ENCODE peak calls at places on chromosome 2, in nine cellular contexts. Y, Z, L, D, N, T, K, R and V are unnamed samples.

GRCh38 chr2:190069936-190070696 is 7.6 kb upstream of the MSTN start:
- DNase-seq in K (peak), N (peak), Z (no peak), R (peak), T (peak), D (peak), Y (peak), L (peak), V (peak)

GRCh38 chr2:150472122-150472899 is 15.2 kb downstream of the RND3 start:
- DNase-seq in D (no peak), K (peak), Y (peak), N (no peak), Z (no peak), R (peak), L (peak), T (no peak), V (peak)

GRCh38 chr2:203394519-203395227 is 66.5 kb downstream of the ABI2 start:
- DNase-seq in Z (no peak), R (no peak), L (no peak), D (no peak), T (no peak), N (no peak), K (no peak), Y (no peak), V (no peak)

GRCh38 chr2:173287594-173287993 is 67.1 kb upstream of the CDCA7 start:
- DNase-seq in T (no peak), L (no peak), Y (no peak), D (no peak), N (no peak), Z (no peak), R (no peak), K (no peak), V (no peak)

GRCh38 chr2:106269591-106270291 is 75.6 kb upstream of the UXS1 start:
- DNase-seq in T (peak), Y (peak), D (no peak), L (peak), Z (no peak), N (no peak), K (no peak), R (peak), V (peak)

GRCh38 chr2:172234716-172235661 is 132.3 kb upstream of the DLX2 start:
- DNase-seq in D (peak), K (no peak), Y (no peak), R (no peak), T (no peak), L (no peak), Z (peak), N (no peak), V (peak)

GRCh38 chr2:109612991-109613921 is 510 bp downstream of the SEPTIN10 start:
- DNase-seq in Y (peak), Z (no peak), D (no peak), N (no peak), L (no peak), R (no peak), K (peak), T (peak), V (peak)

GRCh38 chr2:94875064-94875819 is 4.0 kb downstream of the TEKT4 start:
- DNase-seq in Y (no peak), Z (no peak), L (no peak), T (no peak), K (no peak), D (no peak), R (no peak), N (no peak), V (no peak)

GRCh38 chr2:74205586-74205985 is 7.2 kb downstream of the MTHFD2 start:
- DNase-seq in R (no peak), T (peak), D (peak), Z (no peak), L (peak), N (no peak), Y (peak), K (no peak), V (peak)

GRCh38 chr2:179860255-179861026 is 971 bp downstream of the ZNF385B start:
- DNase-seq in K (no peak), R (peak), D (no peak), Z (no peak), T (no peak), N (no peak), Y (no peak), L (peak), V (no peak)

GRCh38 chr2:215622836-215623235 is 187.0 kb upstream of the FN1 start:
- DNase-seq in T (no peak), Z (no peak), L (no peak), D (no peak), R (no peak), Y (no peak), K (no peak), N (no peak), V (no peak)

GRCh38 chr2:75491129-75491753 is 69.5 kb downstream of the EVA1A start:
- DNase-seq in K (peak), N (no peak), Y (no peak), D (no peak), R (no peak), Z (no peak), L (no peak), T (no peak), V (no peak)

GRCh38 chr2:181573140-181573736 is 83.7 kb downstream of the CERKL start:
- DNase-seq in Z (no peak), N (no peak), L (peak), K (peak), D (peak), R (no peak), Y (peak), T (no peak), V (no peak)

GRCh38 chr2:216601632-216602409 is 31.4 kb upstream of the IGFBP2 start:
- DNase-seq in Y (peak), K (no peak), T (no peak), L (no peak), Z (no peak), N (no peak), D (no peak), R (no peak), V (no peak)

GRCh38 chr2:174009488-174010223 is 44.5 kb upstream of the SP3 start:
- DNase-seq in Y (peak), L (no peak), N (no peak), T (no peak), Z (no peak), D (no peak), K (no peak), R (no peak), V (no peak)

GRCh38 chr2:217695033-217695520 is 307.7 kb downstream of the TNS1 start:
- DNase-seq in N (peak), D (no peak), Y (peak), T (peak), Z (no peak), L (peak), K (peak), R (no peak), V (peak)

GRCh38 chr2:118307864-118308263 is 219.6 kb downstream of the INSIG2 start:
- DNase-seq in R (no peak), N (no peak), T (no peak), Y (no peak), Z (no peak), D (no peak), L (no peak), K (no peak), V (no peak)

GRCh38 chr2:118310016-118310877 is 222.0 kb downstream of the INSIG2 start:
- DNase-seq in Z (peak), K (peak), D (no peak), L (peak), R (no peak), Y (peak), T (no peak), N (no peak), V (no peak)

GRCh38 chr2:118309201-118310015 is 221.1 kb downstream of the INSIG2 start:
- DNase-seq in K (no peak), T (no peak), D (no peak), L (no peak), R (no peak), Y (no peak), N (no peak), Z (no peak), V (no peak)

GRCh38 chr2:118312963-118313756 is 224.9 kb downstream of the INSIG2 start:
- DNase-seq in L (no peak), T (no peak), Z (no peak), N (no peak), Y (no peak), K (no peak), D (no peak), R (no peak), V (no peak)

DNA sequence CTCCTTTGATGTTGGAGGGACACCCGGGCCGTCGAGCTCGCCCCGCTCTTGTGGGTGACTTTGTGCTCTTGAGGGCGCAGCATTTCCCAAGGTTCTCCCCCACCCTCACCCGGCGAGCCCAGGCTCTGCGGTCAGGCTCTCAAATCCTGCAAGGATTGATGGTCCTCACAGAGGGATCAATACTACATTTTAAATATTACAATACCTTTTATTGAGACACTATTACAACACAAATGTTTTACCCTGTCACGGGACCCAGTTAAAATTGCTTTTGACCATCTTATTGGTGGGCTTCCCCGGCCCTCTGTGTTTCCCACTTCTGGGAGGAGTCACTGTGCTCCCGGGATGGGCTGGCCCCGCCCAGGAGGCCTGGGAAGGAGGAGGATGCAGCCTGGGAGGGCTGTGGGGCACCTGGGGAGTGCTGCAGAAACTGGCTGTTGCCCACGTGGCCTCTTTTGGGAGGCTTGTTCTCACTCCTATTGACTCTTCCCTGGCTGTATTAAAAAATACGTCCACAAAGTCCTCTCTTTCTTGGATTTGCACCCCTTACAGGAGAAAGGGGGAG is 222.7 kb downstream of the INSIG2 start:
- DNase-seq in N (no peak), Z (no peak), D (no peak), T (no peak), R (no peak), K (no peak), L (no peak), Y (no peak), V (no peak)
- H3K4me3 ChIP-seq in N (peak), Z (peak), D (no peak), T (peak), R (no peak), K (peak), L (peak), Y (peak), V (no peak)

GRCh38 chr2:37916512-37917082 is 8.5 kb upstream of the RMDN2 start:
- DNase-seq in N (peak), Z (no peak), L (no peak), K (peak), Y (peak), T (peak), D (no peak), R (no peak), V (peak)
- H3K4me3 ChIP-seq in N (no peak), Z (no peak), L (no peak), K (no peak), Y (no peak), T (no peak), D (no peak), R (no peak), V (no peak)

DNA sequence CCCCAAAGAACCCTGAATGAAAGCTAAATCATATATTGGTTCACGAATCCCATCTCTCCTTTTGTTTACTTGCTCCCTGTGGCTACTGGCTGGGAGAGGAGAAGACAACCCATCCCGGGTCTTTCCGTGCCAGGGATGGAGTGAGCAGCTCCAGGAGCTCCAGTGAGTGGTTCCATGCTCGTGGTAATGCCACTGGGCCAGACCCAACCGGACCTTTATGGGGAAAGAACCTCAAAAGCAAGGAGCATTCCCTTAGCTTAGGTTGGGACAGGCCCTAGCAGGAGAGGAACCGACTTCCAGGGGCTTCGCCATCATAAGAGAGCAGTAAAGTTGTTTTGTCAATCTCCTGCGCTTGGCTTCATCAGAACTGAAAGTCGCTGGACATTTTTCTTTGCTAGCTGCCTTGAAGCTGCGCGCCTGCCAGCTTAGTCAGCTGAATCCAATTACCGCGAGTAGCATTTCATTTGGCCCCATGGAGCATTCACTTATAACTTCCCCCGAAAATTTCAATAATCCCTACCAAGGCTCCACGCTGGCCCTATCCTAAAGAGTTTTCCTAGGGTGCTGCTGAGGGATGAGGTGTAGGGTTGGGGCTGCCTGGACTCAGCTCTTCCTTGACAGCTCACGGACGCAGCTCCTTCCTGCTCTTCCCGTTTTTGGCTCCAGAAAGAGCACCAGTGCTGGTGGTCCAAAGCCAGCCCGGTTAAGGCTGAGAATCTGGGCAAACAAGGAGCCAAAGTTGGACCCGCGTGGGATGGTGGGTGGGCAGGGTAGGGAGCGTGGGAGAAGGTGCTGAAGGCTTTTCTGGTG is 4.9 kb downstream of the HOXD3 start:
- DNase-seq in K (no peak), T (no peak), Z (no peak), R (no peak), Y (peak), L (no peak), N (no peak), D (no peak), V (no peak)
- H3K4me3 ChIP-seq in K (no peak), T (peak), Z (no peak), R (no peak), Y (no peak), L (no peak), N (peak), D (no peak), V (no peak)

GRCh38 chr2:85585781-85586105 is 1.5 kb downstream of the VAMP5 start:
- DNase-seq in R (no peak), Y (no peak), T (no peak), D (no peak), K (no peak), N (no peak), Z (no peak), L (no peak), V (peak)

GRCh38 chr2:85582467-85582866 is 1.8 kb upstream of the VAMP5 start:
- DNase-seq in Z (no peak), K (no peak), T (no peak), D (no peak), Y (no peak), R (no peak), L (no peak), N (no peak), V (no peak)

GRCh38 chr2:85584354-85584856 is at the start of gene VAMP5:
- DNase-seq in R (peak), L (no peak), Z (no peak), D (no peak), N (no peak), T (no peak), Y (no peak), K (no peak), V (no peak)

GRCh38 chr2:85584857-85585780 is 888 bp downstream of the VAMP5 start:
- DNase-seq in R (peak), Y (peak), D (peak), N (no peak), L (peak), K (no peak), Z (no peak), T (no peak), V (peak)

GRCh38 chr2:85583667-85584353 is 421 bp upstream of the VAMP5 start:
- DNase-seq in D (no peak), R (no peak), Y (no peak), L (no peak), T (no peak), K (no peak), N (no peak), Z (peak), V (no peak)
- H3K4me3 ChIP-seq in D (no peak), R (peak), Y (no peak), L (no peak), T (peak), K (peak), N (peak), Z (peak), V (no peak)